ENCODE peak calls at places on chromosomes 11 and 22, in four cellular contexts. D is HCT116, P is K562, E is H1. X is an unnamed sample.

GRCh38 chr22:43128928-43129424 is 14.2 kb downstream of the MCAT start:
- DNase-seq in E (no peak), P (peak; percentile 58), D (no peak), X (no peak)

GRCh38 chr11:93192163-93192562 is 5.6 kb downstream of the SLC36A4 start:
- DNase-seq in D (no peak), E (no peak), P (peak; percentile 38), X (no peak)

GRCh38 chr11:111719379-111719778 is 46.8 kb downstream of the PPP2R1B start:
- DNase-seq in P (no peak), E (no peak), D (no peak), X (no peak)

GRCh38 chr11:57903441-57904123 is 120.1 kb upstream of the OR9Q1 start:
- DNase-seq in P (peak; percentile 68), D (peak; percentile 74), E (no peak), X (peak; percentile 76)

GRCh38 chr22:35560824-35561223 is 20.2 kb downstream of the RASD2 start:
- DNase-seq in E (no peak), D (no peak), P (no peak), X (no peak)

GRCh38 chr11:34223907-34224306 is 118.5 kb downstream of the NAT10 start:
- DNase-seq in E (no peak), P (no peak), D (no peak), X (no peak)

GRCh38 chr11:1761857-1762536 is 1.7 kb downstream of the CTSD start:
- DNase-seq in D (no peak), E (no peak), P (no peak), X (no peak)

GRCh38 chr11:94400839-94401772 is at the start of gene GPR83:
- DNase-seq in P (no peak), E (no peak), D (no peak), X (no peak)

GRCh38 chr11:73640567-73640966 is 5.8 kb upstream of the PLEKHB1 start:
- DNase-seq in D (no peak), P (no peak), E (no peak), X (no peak)

GRCh38 chr11:1839204-1839923 is 583 bp downstream of the TNNI2 start:
- DNase-seq in D (no peak), P (no peak), E (no peak), X (no peak)

GRCh38 chr22:41380993-41381328 is 781 bp upstream of the TEF start:
- DNase-seq in P (peak; percentile 80), D (peak; percentile 67), E (no peak), X (peak; percentile 27)

GRCh38 chr11:125376856-125377255 is 119.2 kb downstream of the FEZ1 start:
- DNase-seq in E (no peak), P (no peak), D (no peak), X (no peak)

GRCh38 chr11:27293500-27294417 is 69.3 kb downstream of the CCDC34 start:
- DNase-seq in E (no peak), D (no peak), P (no peak), X (no peak)

GRCh38 chr22:44351037-44351436 is 38.3 kb upstream of the SHISAL1 start:
- DNase-seq in P (no peak), E (no peak), D (no peak), X (no peak)

GRCh38 chr22:44351685-44352377 is 39.1 kb upstream of the SHISAL1 start:
- DNase-seq in D (no peak), P (no peak), E (peak; percentile 57), X (no peak)

GRCh38 chr22:44354288-44354687 is 41.5 kb upstream of the SHISAL1 start:
- DNase-seq in D (no peak), P (no peak), E (no peak), X (no peak)

GRCh38 chr22:44352378-44353062 is 39.8 kb upstream of the SHISAL1 start:
- DNase-seq in E (no peak), P (no peak), D (no peak), X (no peak)

GRCh38 chr22:44353063-44353440 is 40.3 kb upstream of the SHISAL1 start:
- DNase-seq in D (no peak), P (no peak), E (no peak), X (no peak)
- TF ChIP-seq JUND in D (no peak), P (no peak), E (no peak), X (no peak)

GRCh38 chr11:9884601-9885000 is 220.7 kb downstream of the SWAP70 start:
- DNase-seq in D (no peak), E (no peak), P (no peak), X (no peak)

GRCh38 chr11:9875862-9876261 is 212.0 kb downstream of the SWAP70 start:
- DNase-seq in P (no peak), E (no peak), D (no peak), X (no peak)

GRCh38 chr11:9876331-9876730 is 212.5 kb downstream of the SWAP70 start:
- DNase-seq in E (no peak), D (no peak), P (peak; percentile 47), X (no peak)

GRCh38 chr11:9878936-9879335 is 215.1 kb downstream of the SWAP70 start:
- DNase-seq in D (no peak), E (no peak), P (no peak), X (no peak)

GRCh38 chr11:9880657-9881056 is 216.8 kb downstream of the SWAP70 start:
- DNase-seq in P (no peak), D (no peak), E (no peak), X (no peak)
- TF ChIP-seq JUND in P (no peak), D (no peak), E (no peak), X (no peak)

DNA sequence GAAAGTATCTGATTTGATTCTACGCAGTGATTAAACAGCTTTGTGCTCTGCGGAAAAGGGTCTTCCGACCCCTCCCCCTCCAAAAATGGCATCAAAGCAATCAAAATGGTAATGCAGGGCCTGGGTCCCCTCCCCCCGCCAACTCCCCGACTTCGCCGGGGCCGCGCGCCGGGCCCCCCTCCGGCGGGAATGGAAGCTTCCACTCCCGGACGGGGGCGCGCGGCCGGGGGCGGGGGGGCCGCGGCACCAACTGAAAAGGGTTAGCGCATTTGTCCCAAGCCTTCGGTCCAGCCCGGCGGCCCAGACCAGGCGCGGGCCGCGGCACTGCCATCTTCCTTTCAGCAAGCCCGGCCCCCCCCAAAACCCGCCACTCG is 2.9 kb downstream of the PHF21B start:
- DNase-seq in D (no peak), P (no peak), E (no peak), X (no peak)
- TF ChIP-seq JUND in D (no peak), P (no peak), E (peak; percentile 61), X (no peak)

GRCh38 chr11:4393209-4394196 is at the start of gene TRIM21:
- DNase-seq in E (peak; percentile 41), P (peak; percentile 90), D (peak; percentile 67), X (peak; percentile 51)
- TF ChIP-seq JUND in E (no peak), P (no peak), D (no peak), X (no peak)

GRCh38 chr11:112989198-112989597 is 28.0 kb downstream of the NCAM1 start:
- DNase-seq in D (no peak), P (no peak), E (no peak), X (no peak)

GRCh38 chr11:112996924-112997323 is 35.7 kb downstream of the NCAM1 start:
- DNase-seq in E (no peak), P (no peak), D (no peak), X (no peak)

GRCh38 chr11:112997829-112998228 is 36.6 kb downstream of the NCAM1 start:
- DNase-seq in D (no peak), E (no peak), P (no peak), X (no peak)

GRCh38 chr11:112995423-112996084 is 34.3 kb downstream of the NCAM1 start:
- DNase-seq in E (no peak), D (no peak), P (no peak), X (no peak)

GRCh38 chr11:112993808-112994207 is 32.6 kb downstream of the NCAM1 start:
- DNase-seq in D (no peak), P (no peak), E (no peak), X (no peak)
- TF ChIP-seq JUND in D (no peak), P (no peak), E (no peak), X (no peak)

GRCh38 chr11:30545507-30545906 is 40.6 kb downstream of the MPPED2 start:
- DNase-seq in E (no peak), P (no peak), D (no peak), X (no peak)
- TF ChIP-seq JUND in E (no peak), P (no peak), D (no peak), X (no peak)

GRCh38 chr22:50150161-50151129 is 20.1 kb upstream of the PANX2 start:
- DNase-seq in P (peak; percentile 25), E (no peak), D (no peak), X (no peak)
- TF ChIP-seq JUND in P (no peak), E (no peak), D (no peak), X (no peak)

DNA sequence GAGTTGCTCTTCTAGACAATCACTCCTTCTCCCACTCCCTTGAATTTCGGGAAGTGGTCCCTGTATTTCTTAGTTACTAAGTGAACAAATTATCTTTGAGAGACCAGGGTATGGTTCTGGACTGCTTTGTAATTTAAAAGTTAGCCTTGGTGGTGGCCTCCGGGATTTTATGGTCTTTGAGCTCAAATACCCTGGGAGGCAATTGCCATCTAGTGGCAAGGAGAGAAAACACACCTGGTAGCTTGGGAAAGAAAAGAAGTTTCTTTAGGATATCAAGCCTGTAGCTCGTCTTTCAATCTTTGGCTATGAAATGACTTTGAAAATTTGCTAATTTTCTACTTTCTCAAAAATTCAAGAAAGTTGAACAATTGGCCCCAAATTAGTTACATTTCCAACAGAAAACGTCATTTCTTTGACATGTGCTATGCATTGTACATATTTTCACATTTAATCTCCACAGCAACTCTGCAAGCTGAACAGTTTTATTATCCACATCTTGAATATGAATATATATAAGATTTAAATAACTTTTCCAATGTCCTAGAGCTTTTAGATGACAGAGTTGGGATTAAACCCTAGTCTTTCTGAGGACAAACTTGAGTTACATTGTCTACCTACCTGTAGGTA is 39.1 kb downstream of the MMP27 start:
- DNase-seq in D (peak; percentile 37), P (peak; percentile 48), E (no peak), X (peak; percentile 82)
- TF ChIP-seq JUND in D (no peak), P (no peak), E (no peak), X (no peak)

DNA sequence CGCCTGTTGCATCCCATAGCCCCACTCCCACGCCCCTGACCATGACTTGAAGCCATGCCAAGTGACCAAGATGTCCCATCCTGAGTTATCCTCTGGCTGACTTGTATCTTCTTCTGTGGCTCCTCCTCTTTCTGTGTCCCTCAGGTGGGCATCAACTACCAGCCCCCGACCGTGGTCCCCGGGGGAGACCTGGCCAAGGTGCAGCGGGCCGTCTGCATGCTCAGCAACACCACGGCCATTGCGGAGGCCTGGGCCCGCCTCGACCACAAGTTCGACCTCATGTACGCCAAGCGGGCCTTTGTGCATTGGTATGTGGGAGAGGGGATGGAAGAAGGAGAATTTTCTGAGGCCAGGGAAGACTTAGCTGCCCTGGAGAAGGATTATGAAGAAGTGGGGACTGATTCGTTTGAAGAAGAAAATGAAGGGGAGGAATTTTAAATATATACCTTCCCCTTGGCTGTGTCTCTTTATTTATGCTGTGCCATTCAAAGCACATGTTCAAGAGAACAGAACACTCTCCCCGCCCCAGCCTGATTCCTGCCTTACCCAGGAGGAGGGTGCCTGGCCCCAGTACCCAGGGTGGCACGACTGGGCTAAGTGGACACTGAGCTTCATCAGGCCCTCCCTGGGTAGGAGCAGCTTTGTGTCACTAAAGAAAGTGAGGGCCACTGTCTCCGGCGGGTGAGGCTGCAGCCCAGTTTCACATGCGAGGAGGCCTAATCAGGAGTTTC is 19.1 kb upstream of the USP18 start:
- DNase-seq in P (no peak), E (no peak), D (no peak), X (no peak)
- TF ChIP-seq JUND in P (no peak), E (no peak), D (no peak), X (no peak)

X was measured in T47D.